ENCODE peak calls at places on chromosomes 11 and 22, in eight cellular contexts. V, M, Z, T, E, X, O and S are unnamed samples.

GRCh38 chr11:111978028-111978771 is 41.1 kb downstream of the DIXDC1 start:
- DNase-seq in O (no peak), M (peak; percentile 37), V (no peak), Z (no peak), E (no peak), T (no peak), X (no peak), S (no peak)

GRCh38 chr11:27213232-27213660 is 149.8 kb downstream of the CCDC34 start:
- DNase-seq in X (no peak), E (no peak), M (no peak), V (no peak), O (no peak), Z (no peak), T (no peak), S (no peak)

GRCh38 chr22:31921106-31921505 is 23.2 kb upstream of the YWHAH start:
- DNase-seq in T (no peak), Z (no peak), M (no peak), V (no peak), E (no peak), X (no peak), O (no peak), S (no peak)

GRCh38 chr11:130435671-130436070 is 7.3 kb upstream of the ADAMTS8 start:
- DNase-seq in Z (no peak), T (no peak), E (no peak), X (no peak), M (no peak), O (no peak), V (no peak), S (no peak)

GRCh38 chr11:111933872-111934271 is 3.3 kb upstream of the DIXDC1 start:
- DNase-seq in M (no peak), Z (no peak), V (no peak), T (no peak), X (no peak), O (no peak), E (no peak), S (no peak)

GRCh38 chr11:117384045-117384444 is 56.4 kb downstream of the CEP164 start:
- DNase-seq in Z (no peak), O (no peak), M (no peak), V (no peak), X (peak; percentile 23), E (no peak), T (no peak), S (no peak)

GRCh38 chr11:25769287-25769686 is 562.6 kb upstream of the ANO3 start:
- DNase-seq in Z (no peak), V (no peak), O (no peak), M (no peak), T (no peak), X (no peak), E (no peak), S (no peak)

GRCh38 chr11:72001834-72002591 is 3.3 kb downstream of the IL18BP start:
- DNase-seq in X (no peak), Z (no peak), M (no peak), O (no peak), T (no peak), V (no peak), E (no peak), S (no peak)

GRCh38 chr11:56994532-56994931 is 5.8 kb downstream of the OR5AK2 start:
- DNase-seq in O (no peak), X (no peak), T (no peak), V (no peak), Z (no peak), E (no peak), M (no peak), S (no peak)

GRCh38 chr11:69920500-69921428 is 101.5 kb upstream of the FGF3 start:
- DNase-seq in X (no peak), Z (no peak), E (peak; percentile 35), T (peak; percentile 55), V (no peak), O (no peak), M (peak; percentile 2), S (peak; percentile 60)

GRCh38 chr11:107562647-107563208 is 2.8 kb downstream of the ALKBH8 start:
- DNase-seq in V (no peak), T (no peak), O (no peak), M (no peak), X (peak; percentile 64), Z (no peak), E (no peak), S (no peak)

GRCh38 chr11:10275714-10276113 is 18.3 kb downstream of the SBF2 start:
- DNase-seq in Z (no peak), V (no peak), O (no peak), E (no peak), X (no peak), T (no peak), M (no peak), S (no peak)

GRCh38 chr11:119509969-119510401 is 87.0 kb upstream of the THY1 start:
- DNase-seq in M (peak; percentile 10), T (no peak), Z (no peak), O (no peak), X (peak; percentile 42), V (no peak), E (no peak), S (no peak)

DNA sequence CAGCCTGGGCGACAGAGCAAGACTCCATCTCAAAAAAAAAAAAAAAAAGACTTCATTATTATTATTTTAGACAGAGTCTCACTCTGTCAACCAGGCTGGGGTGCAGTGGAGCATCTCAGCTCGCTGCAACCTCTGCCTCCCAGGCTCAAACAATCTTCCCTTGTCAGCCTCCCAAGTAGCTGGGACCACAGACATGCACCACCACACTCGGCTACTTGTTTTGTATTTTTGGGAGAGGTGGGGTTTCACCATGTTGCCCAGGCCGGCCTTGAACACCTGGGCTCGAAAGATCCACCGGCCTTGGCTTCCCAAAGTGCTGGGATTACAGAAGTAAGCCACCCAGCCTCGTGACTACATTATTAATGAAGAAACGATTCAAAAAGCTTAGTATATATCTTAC is 5.3 kb upstream of the TYMP start:
- DNase-seq in V (no peak), X (no peak), O (no peak), M (no peak), Z (no peak), E (peak; percentile 20), T (no peak), S (no peak)
- H3K4me1 ChIP-seq in V (peaks cover 47% of the 10 kb centered on the region), X (peaks cover 35% of the 10 kb centered on the region), O (peaks cover 85% of the 10 kb centered on the region), M (peaks cover 40% of the 10 kb centered on the region), Z (peaks cover 23% of the 10 kb centered on the region), E (peaks cover 27% of the 10 kb centered on the region), T (peaks cover 50% of the 10 kb centered on the region), S (peaks cover 14% of the 10 kb centered on the region)

DNA sequence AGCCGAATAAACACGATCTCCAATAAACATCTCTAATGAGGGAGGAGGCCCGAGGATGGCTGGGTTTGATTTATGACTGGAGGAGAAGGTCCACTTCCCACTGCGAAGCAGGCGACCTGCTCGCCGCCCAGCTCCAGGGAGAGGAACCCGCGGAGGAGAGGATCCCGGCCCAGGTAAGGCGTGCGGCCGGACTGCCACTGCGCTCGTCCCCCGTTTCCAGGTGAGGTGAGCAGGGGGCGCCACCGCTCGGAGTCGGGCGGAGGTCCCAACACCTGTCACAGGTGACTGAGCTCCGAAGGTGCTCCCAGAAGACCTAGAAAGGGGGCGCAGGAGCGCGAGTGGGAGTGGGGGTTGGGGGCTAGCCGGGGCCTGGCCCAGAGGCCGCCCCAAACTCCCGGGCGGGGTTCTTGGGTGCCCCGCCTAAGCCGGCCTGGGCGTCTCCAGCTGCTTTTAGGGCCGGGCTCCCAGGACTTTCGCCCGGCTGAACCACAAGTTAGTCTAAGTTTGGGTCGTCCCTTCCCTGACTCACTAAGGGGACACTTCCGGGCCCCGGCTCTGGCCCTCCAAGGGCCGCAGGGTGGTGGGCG is 5.4 kb upstream of the PAX6 start:
- DNase-seq in Z (no peak), M (peak; percentile 33), X (no peak), O (no peak), T (no peak), E (no peak), V (no peak), S (no peak)
- H3K4me1 ChIP-seq in Z (peaks cover 65% of the 10 kb centered on the region), M (peaks cover 54% of the 10 kb centered on the region), X (no peaks in the 10 kb centered on the region), O (peaks cover 87% of the 10 kb centered on the region), T (peaks cover 51% of the 10 kb centered on the region), E (peaks cover 29% of the 10 kb centered on the region), V (peaks cover 16% of the 10 kb centered on the region), S (no peaks in the 10 kb centered on the region)

GRCh38 chr11:77487790-77488189 is 13.9 kb upstream of the PAK1 start:
- DNase-seq in Z (no peak), E (no peak), X (no peak), V (no peak), M (no peak), T (no peak), O (no peak), S (no peak)
- H3K4me1 ChIP-seq in Z (no peaks in the 10 kb centered on the region), E (no peaks in the 10 kb centered on the region), X (no peaks in the 10 kb centered on the region), V (no peaks in the 10 kb centered on the region), M (no peaks in the 10 kb centered on the region), T (no peaks in the 10 kb centered on the region), O (no peaks in the 10 kb centered on the region), S (no peaks in the 10 kb centered on the region)

DNA sequence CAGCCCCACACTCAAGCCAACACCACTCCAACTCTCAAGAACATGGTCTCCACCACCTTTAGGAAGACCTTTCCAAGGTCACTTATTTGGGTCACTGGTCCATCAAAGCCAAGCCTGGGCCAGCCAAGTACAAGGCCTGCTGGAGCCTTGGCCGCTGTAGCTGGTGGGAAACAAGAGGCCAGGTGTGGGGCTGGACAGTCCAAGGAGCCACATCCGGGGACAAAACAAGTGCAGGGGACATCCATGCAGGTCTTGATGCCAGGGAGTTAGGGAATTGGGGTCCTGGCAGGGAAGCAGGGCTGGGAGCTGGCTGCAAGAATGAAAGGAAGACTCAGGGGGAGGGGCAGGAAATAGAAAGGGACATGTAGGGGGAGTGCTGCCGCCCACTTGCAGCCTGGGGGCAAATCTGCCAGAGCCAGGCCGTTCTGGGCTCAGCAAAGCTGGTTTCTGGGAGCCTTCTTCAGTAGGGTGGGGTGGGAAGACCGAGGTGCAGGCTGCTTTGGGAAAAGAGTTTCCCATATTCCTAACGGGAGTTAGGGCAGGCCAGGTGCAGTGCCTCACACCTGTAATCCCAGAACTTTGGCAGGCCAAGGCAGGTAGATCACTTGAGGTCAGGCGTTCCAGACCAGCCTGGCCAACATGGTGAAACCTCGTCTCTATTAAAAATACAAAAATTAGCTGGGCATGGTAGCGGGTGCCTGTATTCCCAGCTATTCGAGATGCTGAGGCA is 69.5 kb upstream of the ATXN10 start:
- DNase-seq in Z (no peak), M (no peak), E (no peak), O (no peak), T (no peak), X (no peak), V (no peak), S (no peak)
- H3K4me1 ChIP-seq in Z (no peaks in the 10 kb centered on the region), M (peaks cover 3% of the 10 kb centered on the region), E (no peaks in the 10 kb centered on the region), O (peaks cover 61% of the 10 kb centered on the region), T (peaks cover 7% of the 10 kb centered on the region), X (peaks cover 74% of the 10 kb centered on the region), V (peaks cover 52% of the 10 kb centered on the region), S (peaks cover 29% of the 10 kb centered on the region)

GRCh38 chr11:33319965-33320813 is 63.0 kb downstream of the HIPK3 start:
- DNase-seq in T (no peak), O (no peak), Z (no peak), V (no peak), X (no peak), E (no peak), M (no peak), S (no peak)
- H3K4me1 ChIP-seq in T (peaks cover 40% of the 10 kb centered on the region), O (peaks cover 78% of the 10 kb centered on the region), Z (peaks cover 4% of the 10 kb centered on the region), V (no peaks in the 10 kb centered on the region), X (peaks cover 6% of the 10 kb centered on the region), E (peaks cover 5% of the 10 kb centered on the region), M (peaks cover 28% of the 10 kb centered on the region), S (peaks cover 6% of the 10 kb centered on the region)

GRCh38 chr11:2305862-2306823 is 4.3 kb downstream of the TSPAN32 start:
- DNase-seq in E (no peak), O (no peak), V (no peak), T (peak; percentile 70), M (peak; percentile 73), X (no peak), Z (no peak), S (peak; percentile 19)
- H3K4me1 ChIP-seq in E (peaks cover 47% of the 10 kb centered on the region), O (peaks cover 59% of the 10 kb centered on the region), V (no peaks in the 10 kb centered on the region), T (peaks cover 38% of the 10 kb centered on the region), M (peaks cover 25% of the 10 kb centered on the region), X (no peaks in the 10 kb centered on the region), Z (peaks cover 56% of the 10 kb centered on the region), S (no peaks in the 10 kb centered on the region)

GRCh38 chr11:114218508-114218907 is 77.7 kb upstream of the NNMT start:
- DNase-seq in E (no peak), O (no peak), M (no peak), X (no peak), Z (no peak), T (no peak), V (no peak), S (no peak)
- H3K4me1 ChIP-seq in E (peaks cover 27% of the 10 kb centered on the region), O (peaks cover 44% of the 10 kb centered on the region), M (peaks cover 16% of the 10 kb centered on the region), X (no peaks in the 10 kb centered on the region), Z (peaks cover 16% of the 10 kb centered on the region), T (peaks cover 47% of the 10 kb centered on the region), V (no peaks in the 10 kb centered on the region), S (no peaks in the 10 kb centered on the region)